ENCODE peak calls at places on chromosomes 3 and 15, in ten cellular contexts. One of them, this sample, is unnamed.

GRCh38 chr15:29826908-29827307 is 4.6 kb upstream of the TJP1 start:
- DNase-seq in astrocyte of the cerebellum: no peak
- DNase-seq in GM12865: no peak
- DNase-seq in tibial artery: no peak
- DNase-seq in uterus: no peak
- DNase-seq in fibroblast of lung: no peak
- DNase-seq in colonic mucosa: no peak
- DNase-seq in stomach: no peak
- DNase-seq in body of pancreas: no peak
- DNase-seq in cardiac fibroblast: no peak
- DNase-seq in this sample: no peak

GRCh38 chr3:32004111-32004790 is 22.7 kb downstream of the ZNF860 start:
- DNase-seq in cardiac fibroblast: no peak
- DNase-seq in uterus: no peak
- DNase-seq in stomach: no peak
- DNase-seq in fibroblast of lung: no peak
- DNase-seq in colonic mucosa: no peak
- DNase-seq in body of pancreas: no peak
- DNase-seq in astrocyte of the cerebellum: no peak
- DNase-seq in GM12865: no peak
- DNase-seq in tibial artery: no peak
- DNase-seq in this sample: no peak

GRCh38 chr3:47877288-47877687 is 74.3 kb downstream of the DHX30 start:
- DNase-seq in uterus: no peak
- DNase-seq in colonic mucosa: no peak
- DNase-seq in stomach: no peak
- DNase-seq in body of pancreas: no peak
- DNase-seq in GM12865: no peak
- DNase-seq in tibial artery: no peak
- DNase-seq in fibroblast of lung: peak
- DNase-seq in astrocyte of the cerebellum: peak
- DNase-seq in cardiac fibroblast: peak
- DNase-seq in this sample: no peak

GRCh38 chr15:52733696-52734255 is 54.6 kb upstream of the ATOSA start:
- DNase-seq in uterus: no peak
- DNase-seq in body of pancreas: no peak
- DNase-seq in colonic mucosa: no peak
- DNase-seq in fibroblast of lung: no peak
- DNase-seq in astrocyte of the cerebellum: no peak
- DNase-seq in cardiac fibroblast: no peak
- DNase-seq in GM12865: no peak
- DNase-seq in tibial artery: peak
- DNase-seq in stomach: no peak
- DNase-seq in this sample: no peak

GRCh38 chr3:9091811-9092210 is 128.5 kb upstream of the RAD18 start:
- DNase-seq in stomach: no peak
- DNase-seq in body of pancreas: peak
- DNase-seq in tibial artery: no peak
- DNase-seq in cardiac fibroblast: no peak
- DNase-seq in colonic mucosa: no peak
- DNase-seq in astrocyte of the cerebellum: no peak
- DNase-seq in GM12865: no peak
- DNase-seq in uterus: no peak
- DNase-seq in fibroblast of lung: peak
- DNase-seq in this sample: no peak

GRCh38 chr3:165742351-165742750 is 94.9 kb downstream of the BCHE start:
- DNase-seq in colonic mucosa: no peak
- DNase-seq in astrocyte of the cerebellum: no peak
- DNase-seq in fibroblast of lung: no peak
- DNase-seq in GM12865: no peak
- DNase-seq in body of pancreas: no peak
- DNase-seq in tibial artery: no peak
- DNase-seq in stomach: no peak
- DNase-seq in uterus: no peak
- DNase-seq in cardiac fibroblast: no peak
- DNase-seq in this sample: no peak

GRCh38 chr3:150146891-150147761 is 176.4 kb upstream of the PFN2 start:
- DNase-seq in cardiac fibroblast: peak
- DNase-seq in colonic mucosa: no peak
- DNase-seq in uterus: no peak
- DNase-seq in stomach: no peak
- DNase-seq in astrocyte of the cerebellum: peak
- DNase-seq in tibial artery: no peak
- DNase-seq in GM12865: peak
- DNase-seq in fibroblast of lung: peak
- DNase-seq in body of pancreas: no peak
- DNase-seq in this sample: no peak

GRCh38 chr15:60731583-60732130 is 252.7 kb upstream of the ICE2 start:
- DNase-seq in tibial artery: no peak
- DNase-seq in cardiac fibroblast: no peak
- DNase-seq in uterus: no peak
- DNase-seq in GM12865: no peak
- DNase-seq in body of pancreas: no peak
- DNase-seq in colonic mucosa: no peak
- DNase-seq in astrocyte of the cerebellum: no peak
- DNase-seq in stomach: no peak
- DNase-seq in fibroblast of lung: no peak
- DNase-seq in this sample: no peak

GRCh38 chr15:63124506-63124905 is 2.8 kb downstream of the LACTB start:
- DNase-seq in stomach: no peak
- DNase-seq in tibial artery: no peak
- DNase-seq in astrocyte of the cerebellum: no peak
- DNase-seq in cardiac fibroblast: no peak
- DNase-seq in uterus: no peak
- DNase-seq in GM12865: no peak
- DNase-seq in colonic mucosa: no peak
- DNase-seq in body of pancreas: no peak
- DNase-seq in fibroblast of lung: no peak
- DNase-seq in this sample: no peak

GRCh38 chr15:63118854-63119253 is 2.8 kb upstream of the LACTB start:
- DNase-seq in GM12865: no peak
- DNase-seq in stomach: no peak
- DNase-seq in cardiac fibroblast: no peak
- DNase-seq in fibroblast of lung: no peak
- DNase-seq in colonic mucosa: no peak
- DNase-seq in astrocyte of the cerebellum: no peak
- DNase-seq in body of pancreas: no peak
- DNase-seq in uterus: no peak
- DNase-seq in tibial artery: no peak
- DNase-seq in this sample: no peak

GRCh38 chr15:63121382-63122001 is at the start of gene LACTB:
- DNase-seq in body of pancreas: peak
- DNase-seq in astrocyte of the cerebellum: peak
- DNase-seq in cardiac fibroblast: peak
- DNase-seq in GM12865: peak
- DNase-seq in uterus: peak
- DNase-seq in colonic mucosa: peak
- DNase-seq in stomach: peak
- DNase-seq in fibroblast of lung: peak
- DNase-seq in tibial artery: peak
- DNase-seq in this sample: peak

GRCh38 chr15:63126726-63127125 is 5.1 kb downstream of the LACTB start:
- DNase-seq in astrocyte of the cerebellum: no peak
- DNase-seq in body of pancreas: no peak
- DNase-seq in fibroblast of lung: no peak
- DNase-seq in colonic mucosa: no peak
- DNase-seq in cardiac fibroblast: no peak
- DNase-seq in stomach: no peak
- DNase-seq in GM12865: no peak
- DNase-seq in uterus: no peak
- DNase-seq in tibial artery: no peak
- DNase-seq in this sample: no peak

GRCh38 chr15:63122002-63122893 is 587 bp downstream of the LACTB start:
- DNase-seq in uterus: peak
- DNase-seq in cardiac fibroblast: peak
- DNase-seq in fibroblast of lung: peak
- DNase-seq in tibial artery: peak
- DNase-seq in astrocyte of the cerebellum: no peak
- DNase-seq in stomach: peak
- DNase-seq in colonic mucosa: peak
- DNase-seq in GM12865: peak
- DNase-seq in body of pancreas: peak
- DNase-seq in this sample: no peak
- TF ChIP-seq CTCF in uterus: no peak
- TF ChIP-seq CTCF in cardiac fibroblast: peak
- TF ChIP-seq CTCF in fibroblast of lung: no peak
- TF ChIP-seq CTCF in tibial artery: no peak
- TF ChIP-seq CTCF in astrocyte of the cerebellum: peak
- TF ChIP-seq CTCF in stomach: no peak
- TF ChIP-seq CTCF in colonic mucosa: peak
- TF ChIP-seq CTCF in GM12865: peak
- TF ChIP-seq CTCF in body of pancreas: peak
- TF ChIP-seq CTCF in this sample: peak

GRCh38 chr3:42070089-42070885 is 20.9 kb upstream of the TRAK1 start:
- DNase-seq in stomach: no peak
- DNase-seq in cardiac fibroblast: no peak
- DNase-seq in body of pancreas: no peak
- DNase-seq in tibial artery: no peak
- DNase-seq in GM12865: no peak
- DNase-seq in colonic mucosa: peak
- DNase-seq in astrocyte of the cerebellum: no peak
- DNase-seq in uterus: no peak
- DNase-seq in fibroblast of lung: no peak
- DNase-seq in this sample: peak

GRCh38 chr3:42068303-42069088 is 22.7 kb upstream of the TRAK1 start:
- DNase-seq in tibial artery: no peak
- DNase-seq in body of pancreas: no peak
- DNase-seq in stomach: no peak
- DNase-seq in cardiac fibroblast: no peak
- DNase-seq in astrocyte of the cerebellum: no peak
- DNase-seq in GM12865: no peak
- DNase-seq in colonic mucosa: no peak
- DNase-seq in fibroblast of lung: no peak
- DNase-seq in uterus: no peak
- DNase-seq in this sample: no peak

GRCh38 chr3:42072930-42073329 is 18.2 kb upstream of the TRAK1 start:
- DNase-seq in fibroblast of lung: no peak
- DNase-seq in tibial artery: no peak
- DNase-seq in body of pancreas: no peak
- DNase-seq in colonic mucosa: no peak
- DNase-seq in cardiac fibroblast: no peak
- DNase-seq in astrocyte of the cerebellum: no peak
- DNase-seq in uterus: no peak
- DNase-seq in GM12865: no peak
- DNase-seq in stomach: no peak
- DNase-seq in this sample: no peak

GRCh38 chr3:42072583-42072924 is 18.6 kb upstream of the TRAK1 start:
- DNase-seq in fibroblast of lung: no peak
- DNase-seq in body of pancreas: no peak
- DNase-seq in colonic mucosa: no peak
- DNase-seq in tibial artery: no peak
- DNase-seq in GM12865: no peak
- DNase-seq in stomach: no peak
- DNase-seq in astrocyte of the cerebellum: no peak
- DNase-seq in uterus: no peak
- DNase-seq in cardiac fibroblast: no peak
- DNase-seq in this sample: no peak

DNA sequence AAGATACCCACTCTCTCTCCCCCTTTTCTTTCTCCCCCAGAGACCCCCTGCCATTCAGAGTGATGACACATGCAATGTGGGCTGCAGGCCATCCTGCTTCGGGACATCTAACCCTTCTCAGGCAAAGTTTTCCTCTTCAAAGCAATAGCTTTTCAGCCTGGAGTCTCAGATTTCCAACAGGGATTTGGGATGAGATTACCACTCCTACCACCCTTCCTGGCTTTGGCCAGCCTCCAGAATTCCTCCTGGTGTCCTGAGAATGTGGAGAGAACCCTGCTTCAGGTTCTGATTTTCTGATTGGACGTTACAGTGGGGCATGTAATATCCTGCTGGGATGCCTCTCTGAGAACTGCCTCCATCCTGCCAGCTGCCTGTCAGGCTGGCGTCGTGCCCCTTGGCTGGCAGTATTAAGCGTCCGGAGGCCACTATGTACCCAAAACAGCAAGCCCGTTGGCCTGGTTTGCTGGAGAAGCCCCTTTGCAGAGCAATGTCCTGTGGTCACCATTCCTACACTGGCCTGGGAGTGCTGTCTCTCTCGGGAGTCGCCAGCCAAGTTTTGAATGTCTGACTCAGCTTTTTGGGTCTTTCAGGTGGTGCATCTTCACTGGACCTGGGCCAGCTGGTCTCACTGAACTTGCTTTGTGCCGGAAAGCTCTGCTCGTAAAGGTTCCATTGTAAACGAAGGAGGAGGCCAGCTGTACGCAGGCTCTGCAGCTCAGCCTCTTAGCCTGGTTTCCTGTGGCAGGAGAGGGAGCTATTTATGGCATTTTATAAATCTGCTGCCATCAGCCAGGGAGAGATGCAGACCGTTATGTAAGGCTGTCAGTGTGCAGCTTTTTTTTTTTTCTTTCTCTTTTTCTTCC is 19.2 kb upstream of the TRAK1 start:
- DNase-seq in body of pancreas: peak
- DNase-seq in uterus: peak
- DNase-seq in astrocyte of the cerebellum: peak
- DNase-seq in fibroblast of lung: peak
- DNase-seq in tibial artery: peak
- DNase-seq in cardiac fibroblast: peak
- DNase-seq in colonic mucosa: peak
- DNase-seq in GM12865: peak
- DNase-seq in stomach: peak
- DNase-seq in this sample: peak
- H3K4me3 ChIP-seq in body of pancreas: no peak
- H3K4me3 ChIP-seq in uterus: peak
- H3K4me3 ChIP-seq in astrocyte of the cerebellum: peak
- H3K4me3 ChIP-seq in fibroblast of lung: no peak
- H3K4me3 ChIP-seq in tibial artery: peak
- H3K4me3 ChIP-seq in cardiac fibroblast: no peak
- H3K4me3 ChIP-seq in colonic mucosa: no peak
- H3K4me3 ChIP-seq in GM12865: peak
- H3K4me3 ChIP-seq in stomach: peak
- H3K4me3 ChIP-seq in this sample: peak

GRCh38 chr3:182364323-182364722 is 429.0 kb upstream of the ATP11B start:
- DNase-seq in fibroblast of lung: peak
- DNase-seq in body of pancreas: no peak
- DNase-seq in uterus: no peak
- DNase-seq in astrocyte of the cerebellum: peak
- DNase-seq in colonic mucosa: no peak
- DNase-seq in stomach: no peak
- DNase-seq in GM12865: no peak
- DNase-seq in cardiac fibroblast: no peak
- DNase-seq in tibial artery: no peak
- DNase-seq in this sample: no peak
- TF ChIP-seq CTCF in fibroblast of lung: no peak
- TF ChIP-seq CTCF in body of pancreas: no peak
- TF ChIP-seq CTCF in uterus: no peak
- TF ChIP-seq CTCF in astrocyte of the cerebellum: peak
- TF ChIP-seq CTCF in colonic mucosa: no peak
- TF ChIP-seq CTCF in stomach: no peak
- TF ChIP-seq CTCF in GM12865: no peak
- TF ChIP-seq CTCF in cardiac fibroblast: no peak
- TF ChIP-seq CTCF in tibial artery: no peak
- TF ChIP-seq CTCF in this sample: peak

DNA sequence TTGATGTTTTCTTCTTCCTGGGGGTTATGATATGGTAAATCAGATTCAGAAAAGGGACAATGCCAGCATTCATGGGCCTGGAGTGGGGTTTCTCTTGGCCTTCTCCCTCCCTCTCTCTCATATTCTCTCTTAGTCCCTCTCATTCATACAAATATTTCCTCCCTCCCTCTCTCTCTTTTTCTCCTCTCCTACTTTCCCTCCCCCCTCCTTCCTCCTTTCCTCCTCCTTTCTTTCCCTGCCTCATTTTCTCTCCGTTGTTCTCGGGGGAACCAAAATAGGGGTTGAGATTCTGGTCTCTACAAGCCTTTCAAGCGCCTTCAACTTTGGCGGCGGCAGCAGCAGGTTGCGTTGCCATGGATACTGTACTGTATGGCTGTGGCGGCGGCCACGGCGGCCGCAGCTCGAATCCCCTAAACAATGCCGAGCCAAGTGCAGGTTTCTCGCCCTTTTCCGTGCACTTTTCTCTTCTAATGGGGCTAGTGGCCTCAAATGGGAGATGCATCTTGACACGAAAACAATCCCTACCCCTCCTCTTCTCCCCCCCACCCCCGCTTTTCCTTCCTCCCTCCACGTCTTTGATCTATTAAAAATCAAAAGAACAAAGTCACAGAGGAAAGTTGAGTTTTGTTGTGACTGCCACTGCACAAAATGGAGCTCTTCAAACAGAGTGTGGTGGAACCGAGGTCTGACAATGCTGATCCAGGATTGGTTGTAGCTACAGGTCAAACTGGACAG is 45.2 kb downstream of the ZIC4 start:
- DNase-seq in body of pancreas: no peak
- DNase-seq in tibial artery: no peak
- DNase-seq in GM12865: peak
- DNase-seq in colonic mucosa: no peak
- DNase-seq in fibroblast of lung: peak
- DNase-seq in astrocyte of the cerebellum: no peak
- DNase-seq in uterus: no peak
- DNase-seq in stomach: no peak
- DNase-seq in cardiac fibroblast: no peak
- DNase-seq in this sample: no peak
- H3K4me3 ChIP-seq in body of pancreas: no peak
- H3K4me3 ChIP-seq in tibial artery: no peak
- H3K4me3 ChIP-seq in GM12865: no peak
- H3K4me3 ChIP-seq in colonic mucosa: no peak
- H3K4me3 ChIP-seq in fibroblast of lung: no peak
- H3K4me3 ChIP-seq in astrocyte of the cerebellum: peak
- H3K4me3 ChIP-seq in uterus: no peak
- H3K4me3 ChIP-seq in stomach: no peak
- H3K4me3 ChIP-seq in cardiac fibroblast: no peak
- H3K4me3 ChIP-seq in this sample: no peak

This sample was measured in LNCaP clone FGC.